ENCODE peak calls at places on chromosomes 7 and 10, in eight cellular contexts. Z is K562, V is tibial artery, G is Peyer's patch, X is H9, S is right cardiac atrium, N is pancreas, B is A549. M is an unnamed sample.

GRCh38 chr10:86443069-86443468 is 76.5 kb upstream of the GRID1 start:
- DNase-seq in Z (no peak), V (no peak), G (no peak), X (no peak), S (no peak), N (no peak), B (no peak), M (no peak)

GRCh38 chr7:75727881-75728592 is 10.7 kb downstream of the HIP1 start:
- DNase-seq in Z (no peak), V (peak; percentile 74), G (peak; percentile 80), X (peak; percentile 73), S (no peak), N (peak; percentile 57), B (peak; percentile 52), M (no peak)

GRCh38 chr10:31207636-31208035 is 111.4 kb upstream of the ZEB1 start:
- DNase-seq in Z (no peak), V (no peak), G (no peak), X (no peak), S (no peak), N (no peak), B (no peak), M (no peak)

GRCh38 chr10:14982744-14983143 is 23.6 kb downstream of the MEIG1 start:
- DNase-seq in Z (no peak), V (no peak), G (no peak), X (no peak), S (no peak), N (no peak), B (no peak), M (no peak)

GRCh38 chr10:119159332-119159731 is 6.2 kb downstream of the SFXN4 start:
- DNase-seq in Z (no peak), V (peak; percentile 52), G (no peak), X (no peak), S (no peak), N (no peak), B (no peak), M (no peak)

GRCh38 chr10:43037440-43037839 is 39.4 kb upstream of the RET start:
- DNase-seq in Z (no peak), V (no peak), G (no peak), X (no peak), S (no peak), N (no peak), B (no peak), M (no peak)

GRCh38 chr10:71475243-71475871 is 78.6 kb downstream of the CDH23 start:
- DNase-seq in Z (no peak), V (no peak), G (no peak), X (peak; percentile 71), S (peak; percentile 66), N (no peak), B (no peak), M (no peak)

GRCh38 chr7:4706384-4707032 is 24.4 kb downstream of the FOXK1 start:
- DNase-seq in Z (no peak), V (no peak), G (no peak), X (peak; percentile 58), S (no peak), N (no peak), B (no peak), M (no peak)

GRCh38 chr7:78041409-78041808 is 242.8 kb downstream of the PHTF2 start:
- DNase-seq in Z (no peak), V (no peak), G (no peak), X (no peak), S (no peak), N (no peak), B (no peak), M (no peak)

GRCh38 chr7:78037603-78038002 is 239.0 kb downstream of the PHTF2 start:
- DNase-seq in Z (no peak), V (no peak), G (no peak), X (no peak), S (no peak), N (no peak), B (no peak), M (no peak)

GRCh38 chr7:78043159-78043558 is 244.6 kb downstream of the PHTF2 start:
- DNase-seq in Z (no peak), V (no peak), G (no peak), X (no peak), S (no peak), N (no peak), B (no peak), M (no peak)

GRCh38 chr7:78039791-78040776 is 241.5 kb downstream of the PHTF2 start:
- DNase-seq in Z (peak; percentile 76), V (no peak), G (peak; percentile 55), X (peak; percentile 81), S (peak; percentile 75), N (no peak), B (peak; percentile 38), M (no peak)

DNA sequence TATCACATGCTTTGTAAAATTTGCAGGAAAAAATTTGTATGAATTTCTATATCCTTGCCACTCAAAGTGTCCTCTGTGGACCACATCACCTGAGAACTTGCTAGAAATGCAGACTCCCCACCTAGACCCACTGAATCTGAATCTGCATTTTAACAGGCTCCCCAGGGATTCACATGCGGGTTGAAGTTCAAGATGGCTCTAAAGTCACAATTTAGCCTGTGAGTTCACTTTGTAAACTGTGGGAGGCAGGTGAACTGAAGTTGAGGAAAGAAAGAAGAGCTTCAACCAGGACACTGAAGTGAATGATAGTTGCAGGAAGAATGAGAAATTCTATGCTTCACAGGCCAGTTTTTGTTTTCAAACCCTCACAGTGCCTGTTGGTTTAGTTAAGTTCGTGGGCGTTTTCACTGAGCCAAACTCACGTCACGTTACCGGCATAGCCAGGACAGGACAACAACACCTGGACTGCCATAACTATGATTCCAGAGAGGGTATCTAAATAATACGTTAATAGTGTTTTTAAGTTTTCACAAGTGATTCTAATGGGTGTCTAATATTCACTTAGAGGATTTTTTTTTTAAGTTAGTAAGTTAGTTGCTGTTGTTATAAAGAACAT is 240.0 kb downstream of the PHTF2 start:
- DNase-seq in Z (no peak), V (no peak), G (no peak), X (no peak), S (no peak), N (no peak), B (no peak), M (no peak)
- H3K27ac ChIP-seq in Z (no peak overlapping the region), V (no peak overlapping the region), G (no peak overlapping the region), X (peak overlapping the region; percentile 39), S (no peak overlapping the region), N (no peak overlapping the region), B (no peak overlapping the region), M (no peak overlapping the region)

DNA sequence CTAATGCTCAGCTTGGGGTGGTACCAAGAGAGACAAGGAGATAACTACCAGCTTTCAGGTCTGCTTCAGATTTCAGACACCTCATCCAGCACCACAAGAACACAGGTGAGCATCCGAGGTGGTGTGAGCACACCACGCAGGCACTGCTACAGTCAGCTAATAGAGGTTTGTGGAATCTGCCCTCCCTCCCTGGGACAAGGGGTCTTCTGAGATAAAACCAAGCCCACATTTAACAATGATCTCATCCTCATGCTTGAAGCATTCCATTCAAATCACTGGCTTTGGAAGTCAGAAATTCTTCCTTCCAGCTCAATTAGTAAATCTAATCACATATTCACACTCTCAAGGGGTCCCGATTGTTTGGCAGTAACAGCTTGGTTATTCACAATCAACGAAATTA is 331.4 kb downstream of the ELMO1 start:
- DNase-seq in Z (no peak), V (no peak), G (no peak), X (peak; percentile 61), S (no peak), N (no peak), B (no peak), M (no peak)
- H3K27ac ChIP-seq in Z (no peak overlapping the region), V (no peak overlapping the region), G (no peak overlapping the region), X (no peak overlapping the region), S (no peak overlapping the region), N (no peak overlapping the region), B (no peak overlapping the region), M (peak overlapping the region; percentile 52)

DNA sequence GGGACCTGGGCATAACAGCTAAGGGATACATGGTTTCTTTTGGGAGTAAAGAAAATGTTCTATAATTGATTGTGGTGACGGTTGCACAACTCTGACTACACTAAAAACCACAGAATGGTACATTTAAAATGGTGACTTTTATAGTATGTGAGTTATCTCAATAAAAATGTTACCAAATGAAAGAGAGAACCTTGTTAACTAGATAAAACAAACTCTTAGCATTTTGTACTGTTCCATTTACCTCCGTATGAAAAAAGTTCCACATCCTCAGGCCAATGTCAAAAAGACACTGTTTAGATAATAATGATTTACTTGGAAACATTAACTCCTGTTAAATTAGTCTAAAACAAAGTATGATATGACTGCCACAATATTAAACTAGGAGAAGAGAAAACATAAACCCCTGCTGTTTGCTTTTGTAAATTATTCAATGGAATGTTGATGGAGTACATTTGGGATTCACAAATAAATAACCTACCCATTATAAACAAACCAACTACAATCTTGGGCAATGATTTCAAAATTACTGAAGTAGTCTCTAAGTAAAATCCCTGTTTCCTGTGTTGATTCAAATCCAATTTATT is 60.7 kb downstream of the SMURF1 start:
- DNase-seq in Z (no peak), V (no peak), G (no peak), X (no peak), S (no peak), N (no peak), B (no peak), M (no peak)
- H3K27ac ChIP-seq in Z (no peak overlapping the region), V (peak overlapping the region; percentile 18), G (peak overlapping the region; percentile 17), X (no peak overlapping the region), S (no peak overlapping the region), N (no peak overlapping the region), B (peak overlapping the region; percentile 4), M (peak overlapping the region; percentile 26)

GRCh38 chr7:47471358-47471703 is 110.6 kb downstream of the TNS3 start:
- DNase-seq in Z (no peak), V (no peak), G (no peak), X (no peak), S (peak; percentile 18), N (no peak), B (no peak), M (no peak)

GRCh38 chr7:47473499-47474210 is 108.3 kb downstream of the TNS3 start:
- DNase-seq in Z (no peak), V (peak; percentile 60), G (no peak), X (no peak), S (no peak), N (no peak), B (no peak), M (no peak)

GRCh38 chr7:47471831-47472230 is 110.1 kb downstream of the TNS3 start:
- DNase-seq in Z (no peak), V (no peak), G (no peak), X (no peak), S (peak; percentile 40), N (no peak), B (no peak), M (no peak)

GRCh38 chr7:47474211-47474936 is 107.5 kb downstream of the TNS3 start:
- DNase-seq in Z (no peak), V (no peak), G (no peak), X (no peak), S (no peak), N (no peak), B (no peak), M (no peak)

DNA sequence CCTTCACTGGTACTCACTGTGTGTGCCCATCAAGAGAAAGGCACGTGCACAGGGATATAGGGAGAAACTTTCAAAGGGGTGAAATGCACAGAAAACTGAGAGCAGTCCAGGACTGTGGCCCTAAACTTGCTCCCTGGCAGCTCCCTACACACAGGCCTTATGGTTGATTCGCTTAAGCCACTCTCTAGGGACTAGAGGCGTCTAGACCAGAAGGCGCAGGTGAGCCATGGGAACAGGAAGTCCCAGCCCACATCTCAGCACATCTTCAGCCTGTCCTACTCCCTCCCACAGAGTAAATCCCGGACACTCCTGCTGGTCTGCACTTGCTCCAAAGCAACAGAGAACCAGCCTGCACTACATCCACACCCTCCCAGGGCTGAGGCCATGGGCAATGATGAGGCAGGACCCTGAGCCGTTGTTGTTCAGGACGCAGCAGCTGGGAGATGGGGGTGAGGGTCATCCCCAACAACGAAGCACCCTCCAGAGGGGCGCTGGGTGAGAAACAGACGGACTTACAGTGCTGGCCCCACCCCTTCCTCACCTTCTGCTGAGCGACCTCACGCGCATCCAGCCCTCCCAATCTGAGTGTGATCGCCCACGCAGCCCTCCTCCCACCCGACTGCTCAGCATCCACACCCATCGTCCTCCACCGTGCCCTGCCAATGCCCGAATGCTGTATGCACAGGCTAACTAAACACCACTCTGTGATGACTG is 109.3 kb downstream of the TNS3 start:
- DNase-seq in Z (no peak), V (peak; percentile 60), G (no peak), X (no peak), S (no peak), N (no peak), B (no peak), M (no peak)
- H3K27ac ChIP-seq in Z (no peak overlapping the region), V (no peak overlapping the region), G (no peak overlapping the region), X (no peak overlapping the region), S (peak overlapping the region; percentile 10), N (peak overlapping the region; percentile 75), B (peak overlapping the region; percentile 51), M (peak overlapping the region; percentile 57)